ENCODE peak calls at places on chromosome 21, in six cellular contexts. R is Panc1, W is HCT116, X is A549, I is GM12878, M is GM23338. E is an unnamed sample.

GRCh38 chr21:45082715-45083114 is 8.3 kb downstream of the ADARB1 start:
- DNase-seq in R (no peak), W (no peak), X (no peak), I (no peak), M (no peak), E (no peak)

GRCh38 chr21:15060776-15061175 is 4.0 kb downstream of the NRIP1 start:
- DNase-seq in R (no peak), W (no peak), X (no peak), I (no peak), M (no peak), E (no peak)

GRCh38 chr21:44723177-44724131 is 12.1 kb upstream of the TSPEAR start:
- DNase-seq in R (no peak), W (no peak), X (no peak), I (no peak), M (peak; percentile 63), E (no peak)

GRCh38 chr21:44846485-44847260 is 26.8 kb downstream of the PTTG1IP start:
- DNase-seq in R (no peak), W (no peak), X (no peak), I (no peak), M (no peak), E (peak; percentile 93)

GRCh38 chr21:19523731-19524130 is 1120.1 kb upstream of the TMPRSS15 start:
- DNase-seq in R (no peak), W (no peak), X (no peak), I (no peak), M (no peak), E (no peak)

GRCh38 chr21:15667010-15667409 is 62.8 kb upstream of the USP25 start:
- DNase-seq in R (no peak), W (no peak), X (no peak), I (no peak), M (no peak), E (no peak)

GRCh38 chr21:44763050-44763378 is 38.6 kb downstream of the UBE2G2 start:
- DNase-seq in R (no peak), W (no peak), X (no peak), I (no peak), M (no peak), E (no peak)

GRCh38 chr21:41362605-41363369 is 960 bp downstream of the MX2 start:
- DNase-seq in R (no peak), W (no peak), X (no peak), I (no peak), M (no peak), E (no peak)

GRCh38 chr21:41631564-41632461 is 123.9 kb upstream of the TMPRSS2 start:
- DNase-seq in R (no peak), W (no peak), X (peak; percentile 39), I (no peak), M (no peak), E (no peak)

GRCh38 chr21:44767834-44768831 is 33.5 kb downstream of the UBE2G2 start:
- DNase-seq in R (no peak), W (no peak), X (no peak), I (no peak), M (peak; percentile 74), E (no peak)

GRCh38 chr21:41777934-41778815 is 11.3 kb upstream of the RIPK4 start:
- DNase-seq in R (no peak), W (peak; percentile 84), X (no peak), I (no peak), M (peak; percentile 97), E (no peak)

GRCh38 chr21:31366825-31367224 is 22.8 kb upstream of the TIAM1 start:
- DNase-seq in R (peak; percentile 69), W (peak; percentile 98), X (no peak), I (no peak), M (no peak), E (no peak)

GRCh38 chr21:15009964-15010363 is 54.8 kb downstream of the NRIP1 start:
- DNase-seq in R (no peak), W (no peak), X (no peak), I (no peak), M (no peak), E (no peak)

GRCh38 chr21:44984792-44985440 is 45.1 kb downstream of the SLX9 start:
- DNase-seq in R (no peak), W (no peak), X (no peak), I (no peak), M (peak; percentile 47), E (no peak)

GRCh38 chr21:45032977-45033705 is 41.2 kb upstream of the ADARB1 start:
- DNase-seq in R (no peak), W (no peak), X (no peak), I (no peak), M (no peak), E (no peak)

GRCh38 chr21:34988139-34988538 is 61.0 kb downstream of the RUNX1 start:
- DNase-seq in R (no peak), W (no peak), X (no peak), I (no peak), M (no peak), E (no peak)

GRCh38 chr21:32130031-32130891 is 148.6 kb downstream of the MIS18A start:
- DNase-seq in R (no peak), W (no peak), X (no peak), I (no peak), M (no peak), E (no peak)

GRCh38 chr21:45885597-45885929 is 96.0 kb upstream of the COL6A1 start:
- DNase-seq in R (no peak), W (no peak), X (no peak), I (no peak), M (no peak), E (no peak)

GRCh38 chr21:25689226-25689625 is 45.5 kb downstream of the ATP5PF start:
- DNase-seq in R (no peak), W (no peak), X (no peak), I (no peak), M (no peak), E (no peak)

GRCh38 chr21:41220208-41220733 is 52.3 kb downstream of the BACE2 start:
- DNase-seq in R (no peak), W (no peak), X (no peak), I (no peak), M (peak; percentile 22), E (no peak)

GRCh38 chr21:20186186-20186585 is 812.0 kb upstream of the NCAM2 start:
- DNase-seq in R (no peak), W (no peak), X (no peak), I (no peak), M (no peak), E (no peak)

GRCh38 chr21:40054403-40054802 is 187.2 kb downstream of the PCP4 start:
- DNase-seq in R (no peak), W (no peak), X (no peak), I (no peak), M (no peak), E (no peak)

GRCh38 chr21:44517175-44517899 is 22.7 kb downstream of the KRTAP10-1 start:
- DNase-seq in R (no peak), W (peak; percentile 98), X (peak; percentile 53), I (peak; percentile 13), M (peak; percentile 55), E (no peak)

DNA sequence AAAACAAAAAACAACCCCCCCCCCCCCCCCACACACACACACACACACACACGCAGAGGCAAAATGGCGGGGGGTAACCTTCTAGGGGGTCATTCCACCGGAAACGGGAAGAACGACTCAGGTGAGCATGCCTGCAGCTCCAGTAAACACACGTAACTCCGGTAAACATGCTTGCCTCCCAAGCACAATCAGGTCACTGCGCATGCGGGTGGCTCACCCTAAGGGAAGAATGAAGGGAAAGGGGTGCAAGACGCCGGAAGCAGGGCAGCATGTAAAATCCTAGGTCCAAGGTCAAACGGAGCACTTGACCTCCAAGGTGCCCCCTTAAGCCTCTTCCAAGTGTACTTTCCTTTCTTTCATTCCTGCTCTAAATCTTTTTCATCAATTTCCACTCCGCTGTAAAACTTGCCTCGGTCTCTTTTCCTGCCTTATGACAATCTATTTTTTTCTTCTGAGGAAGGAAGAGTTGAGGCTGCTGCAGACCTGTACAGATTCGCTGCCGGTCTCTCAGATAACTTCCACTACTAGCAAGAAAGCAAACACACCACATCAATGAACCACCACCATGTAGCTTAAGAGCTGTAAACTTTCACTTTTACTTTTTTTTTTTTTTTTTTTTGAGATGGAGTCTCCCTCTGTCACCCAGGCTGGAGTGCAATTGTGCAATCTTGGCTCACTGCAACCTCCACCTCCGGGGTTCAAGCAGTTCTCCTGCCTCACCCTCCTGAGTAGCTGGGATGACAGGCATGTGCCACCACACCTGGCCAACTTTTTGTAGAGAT is 21.0 kb upstream of the CBR3 start:
- DNase-seq in R (no peak), W (no peak), X (no peak), I (no peak), M (no peak), E (peak; percentile 71)
- TF ChIP-seq REST in R (no peak), W (no peak), X (no peak), I (no peak), M (no peak), E (no peak)

GRCh38 chr21:29431680-29432079 is 133.0 kb downstream of the BACH1 start:
- DNase-seq in R (no peak), W (no peak), X (no peak), I (no peak), M (no peak), E (no peak)
- TF ChIP-seq CTCF in R (no peak), W (no peak), X (no peak), I (no peak), M (no peak), E (no peak)

DNA sequence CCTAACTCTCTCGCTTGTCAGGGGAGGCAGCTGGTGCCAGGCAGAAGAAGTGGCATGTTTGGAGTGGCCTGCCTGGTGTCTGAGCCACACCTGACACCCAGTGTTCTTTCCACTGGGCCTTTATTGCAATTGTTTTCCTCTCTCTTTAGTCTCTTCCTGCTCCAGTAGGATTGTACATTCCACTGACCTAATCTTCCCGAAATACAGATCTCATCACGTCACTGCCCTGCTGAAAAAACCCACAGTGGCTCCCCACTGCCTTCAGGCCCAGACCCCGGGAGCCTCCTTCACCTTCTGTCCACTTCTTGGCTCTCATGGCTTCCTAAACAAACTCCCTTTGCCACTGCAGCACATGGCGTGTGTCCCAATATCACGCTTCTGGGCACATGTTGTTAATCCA is 25.2 kb upstream of the ATP5PO start:
- DNase-seq in R (no peak), W (no peak), X (no peak), I (no peak), M (no peak), E (no peak)
- H3K27ac ChIP-seq in R (peak overlapping the region; percentile 65), W (no peak overlapping the region), X (no peak overlapping the region), I (no peak overlapping the region), M (no peak overlapping the region), E (no peak overlapping the region)

GRCh38 chr21:37939251-37939650 is 23.0 kb upstream of the KCNJ6 start:
- DNase-seq in R (no peak), W (no peak), X (no peak), I (no peak), M (no peak), E (no peak)

GRCh38 chr21:37939838-37940237 is 23.6 kb upstream of the KCNJ6 start:
- DNase-seq in R (no peak), W (no peak), X (no peak), I (no peak), M (no peak), E (no peak)

GRCh38 chr21:37944492-37944891 is 28.2 kb upstream of the KCNJ6 start:
- DNase-seq in R (no peak), W (no peak), X (no peak), I (no peak), M (no peak), E (no peak)

GRCh38 chr21:37945036-37945435 is 28.8 kb upstream of the KCNJ6 start:
- DNase-seq in R (no peak), W (no peak), X (no peak), I (no peak), M (no peak), E (no peak)
- TF ChIP-seq REST in R (no peak), W (no peak), X (no peak), I (no peak), M (no peak), E (no peak)